ENCODE peak calls at places on chromosomes 11 and 22, in six cellular contexts. R is GM06990, Y is neural crest cell, I is lung, Q is fibroblast of lung, H is coronary artery. V is an unnamed sample.

GRCh38 chr11:68643576-68643975 is 40.8 kb upstream of the GAL start:
- DNase-seq in Q (peak; percentile 17), H (no peak), Y (no peak), R (no peak), I (no peak), V (no peak)

GRCh38 chr11:22792497-22792896 is 37.1 kb downstream of the SVIP start:
- DNase-seq in Y (no peak), I (no peak), R (no peak), H (no peak), Q (peak; percentile 82), V (no peak)

GRCh38 chr11:45816614-45817013 is 11.7 kb downstream of the SLC35C1 start:
- DNase-seq in Q (no peak), I (no peak), Y (no peak), H (no peak), R (no peak), V (no peak)

GRCh38 chr11:115284766-115285165 is 219.4 kb downstream of the CADM1 start:
- DNase-seq in I (no peak), Y (no peak), H (no peak), Q (peak; percentile 88), R (no peak), V (no peak)

GRCh38 chr11:47051217-47051616 is 114.7 kb downstream of the CSTPP1 start:
- DNase-seq in Y (no peak), H (no peak), R (no peak), I (no peak), Q (peak; percentile 37), V (no peak)

GRCh38 chr22:30178180-30179126 is 68.1 kb downstream of the LIF start:
- DNase-seq in I (no peak), H (no peak), Y (no peak), R (no peak), Q (no peak), V (no peak)

GRCh38 chr11:134386945-134387344 is 25.1 kb downstream of the B3GAT1 start:
- DNase-seq in Y (no peak), I (no peak), Q (no peak), R (no peak), H (no peak), V (no peak)

GRCh38 chr22:45497746-45498145 is 4.9 kb upstream of the FBLN1 start:
- DNase-seq in Y (no peak), R (no peak), H (no peak), I (no peak), Q (no peak), V (no peak)

GRCh38 chr11:94938399-94939055 is 34.8 kb downstream of the CWC15 start:
- DNase-seq in Y (no peak), Q (peak; percentile 92), R (no peak), I (no peak), H (no peak), V (no peak)

DNA sequence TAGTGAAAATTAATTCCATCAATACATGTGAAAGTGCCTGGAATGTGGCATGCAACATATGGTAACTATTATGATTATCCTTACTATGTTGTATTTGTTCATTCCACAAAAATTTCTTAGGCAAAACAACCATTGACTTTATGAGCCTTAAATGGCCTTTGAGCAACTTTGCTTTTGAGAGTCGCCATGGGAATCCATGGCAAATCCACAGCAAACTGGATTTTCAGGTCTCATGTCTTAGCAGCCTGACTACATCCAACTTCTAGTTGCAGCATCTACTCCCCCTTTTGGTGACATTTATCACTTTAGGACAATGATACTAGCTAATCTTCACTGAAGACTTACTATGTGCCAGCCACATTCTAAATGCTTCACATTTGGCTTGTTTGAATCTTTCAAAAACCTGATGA is 56.8 kb downstream of the SLC1A2 start:
- DNase-seq in Y (no peak), H (no peak), I (no peak), Q (no peak), R (no peak), V (no peak)
- TF ChIP-seq CTCF in Y (no peak), H (no peak), I (no peak), Q (no peak), R (peak; percentile 6), V (no peak)

GRCh38 chr22:17773606-17774205 is 563 bp downstream of the BID start:
- DNase-seq in Y (peak; percentile 54), Q (peak; percentile 35), R (peak; percentile 76), I (no peak), H (no peak), V (peak; percentile 63)

GRCh38 chr22:17774206-17774927 is at the start of gene BID:
- DNase-seq in R (peak; percentile 73), Y (peak; percentile 24), H (no peak), I (no peak), Q (peak; percentile 30), V (peak; percentile 76)

GRCh38 chr22:17772963-17773605 is 1.2 kb downstream of the BID start:
- DNase-seq in R (no peak), Y (no peak), I (no peak), Q (peak; percentile 62), H (no peak), V (no peak)

GRCh38 chr22:17770180-17771077 is 3.8 kb downstream of the BID start:
- DNase-seq in R (no peak), H (no peak), I (no peak), Y (no peak), Q (no peak), V (peak; percentile 14)

GRCh38 chr22:17772249-17772962 is 1.9 kb downstream of the BID start:
- DNase-seq in Q (peak; percentile 44), R (no peak), I (no peak), Y (no peak), H (no peak), V (no peak)
- TF ChIP-seq CTCF in Q (no peak), R (no peak), I (no peak), Y (no peak), H (no peak), V (no peak)

GRCh38 chr11:125085301-125086081 is 22.4 kb downstream of the SLC37A2 start:
- DNase-seq in Q (no peak), R (no peak), Y (no peak), I (no peak), H (no peak), V (no peak)
- TF ChIP-seq CTCF in Q (no peak), R (peak; percentile 9), Y (no peak), I (no peak), H (no peak), V (no peak)

DNA sequence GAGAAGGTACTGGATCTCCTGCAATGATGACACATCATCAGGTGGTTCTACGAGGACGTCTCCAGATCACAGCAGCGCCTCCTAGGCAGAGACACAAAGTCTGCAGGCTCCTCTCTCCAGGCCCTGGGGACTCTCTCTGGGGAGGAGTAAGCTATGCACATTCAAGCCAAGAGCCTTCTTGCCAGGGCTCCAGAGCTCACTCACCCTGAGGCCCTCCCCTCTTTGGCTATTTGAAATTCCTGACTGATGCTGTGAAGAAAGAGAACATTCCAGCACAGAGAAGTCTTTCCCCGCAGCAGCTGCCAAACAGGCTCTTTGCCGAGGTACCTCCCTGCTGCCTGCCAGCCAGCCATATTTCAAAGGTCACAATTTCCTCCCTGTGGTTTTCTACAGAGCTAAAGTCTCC is 204.9 kb downstream of the CSNK2A3 start:
- DNase-seq in H (peak; percentile 93), I (peak; percentile 74), Y (no peak), Q (peak; percentile 91), R (no peak), V (no peak)
- TF ChIP-seq CTCF in H (no peak), I (no peak), Y (no peak), Q (peak; percentile 18), R (peak; percentile 39), V (no peak)

GRCh38 chr11:125164091-125164421 is 495 bp upstream of the PKNOX2 start:
- DNase-seq in R (no peak), I (no peak), Q (no peak), Y (no peak), H (no peak), V (no peak)

GRCh38 chr11:125165664-125166346 is 1.3 kb downstream of the PKNOX2 start:
- DNase-seq in Y (no peak), R (no peak), Q (peak; percentile 46), I (no peak), H (no peak), V (no peak)

GRCh38 chr11:125163431-125164011 is 1.0 kb upstream of the PKNOX2 start:
- DNase-seq in H (no peak), R (no peak), Q (no peak), I (no peak), Y (peak; percentile 47), V (no peak)

GRCh38 chr11:125165111-125165663 is 636 bp downstream of the PKNOX2 start:
- DNase-seq in R (no peak), I (no peak), Y (no peak), H (no peak), Q (peak; percentile 54), V (peak; percentile 29)

GRCh38 chr11:125164422-125165110 is at the start of gene PKNOX2:
- DNase-seq in R (no peak), I (peak; percentile 59), Q (peak; percentile 79), H (peak; percentile 84), Y (peak; percentile 88), V (peak; percentile 39)
- TF ChIP-seq CTCF in R (peak; percentile 56), I (no peak), Q (peak; percentile 33), H (peak; percentile 63), Y (peak; percentile 72), V (no peak)

DNA sequence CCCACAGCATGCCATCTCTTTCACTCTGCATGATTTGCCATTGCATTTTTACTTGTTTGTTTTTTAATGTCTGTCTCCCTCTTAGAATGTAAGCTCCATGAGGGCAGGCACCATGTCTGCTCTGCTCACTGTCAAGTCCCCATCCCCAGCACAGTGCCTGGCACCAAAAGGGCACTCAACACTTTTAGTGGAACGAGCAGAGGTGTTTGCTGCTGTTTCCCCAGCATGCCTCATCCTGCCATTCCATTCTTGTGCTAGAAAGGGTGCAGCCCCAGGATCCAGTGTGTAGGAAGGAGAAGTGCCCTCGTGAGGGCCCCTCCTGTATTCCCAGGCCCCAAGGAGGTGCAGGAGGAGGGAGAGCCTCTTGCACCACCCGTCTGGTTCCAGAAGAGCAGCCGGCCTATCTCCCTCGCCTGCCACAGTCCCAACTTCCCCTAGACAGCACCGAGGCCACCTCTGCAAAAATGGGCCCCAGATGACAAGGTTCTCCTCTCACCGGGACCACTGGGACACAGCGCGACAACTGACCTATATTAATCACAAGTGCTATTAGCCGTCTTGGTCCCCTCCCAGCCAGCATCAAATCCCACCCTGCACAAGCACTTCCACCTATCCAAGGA is 33.3 kb upstream of the CACNG2 start:
- DNase-seq in H (peak; percentile 60), Q (no peak), R (no peak), Y (no peak), I (no peak), V (no peak)
- TF ChIP-seq CTCF in H (no peak), Q (no peak), R (no peak), Y (no peak), I (no peak), V (no peak)

DNA sequence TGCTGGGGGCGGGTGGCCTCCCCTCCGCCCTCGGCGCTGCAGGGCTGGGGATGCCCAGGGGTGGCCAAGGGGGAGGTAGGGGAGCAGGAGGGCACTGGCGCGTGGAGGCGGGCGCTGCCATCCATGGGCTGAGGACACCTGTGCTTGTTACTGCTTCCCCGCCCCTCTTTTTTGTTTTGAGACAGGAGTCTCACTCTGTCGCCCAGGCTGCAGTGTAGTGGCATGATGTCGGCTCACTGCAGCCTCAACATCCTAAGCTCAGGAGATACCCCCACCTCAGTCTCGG is 683 bp upstream of the FADS3 start:
- DNase-seq in Q (no peak), I (no peak), Y (no peak), H (no peak), R (no peak), V (no peak)
- TF ChIP-seq CTCF in Q (no peak), I (no peak), Y (no peak), H (no peak), R (peak; percentile 28), V (no peak)

GRCh38 chr11:131691558-131692041 is 321.2 kb downstream of the NTM start:
- DNase-seq in I (no peak), H (no peak), Q (peak; percentile 20), Y (peak; percentile 66), R (peak; percentile 46), V (no peak)
- TF ChIP-seq CTCF in I (no peak), H (peak; percentile 50), Q (peak; percentile 59), Y (peak; percentile 81), R (peak; percentile 34), V (no peak)

V was measured in activated B cell treated with CpG ODN at 0.5 μM for 24 hours.